ENCODE peak calls at places on chromosomes 11 and 22, in nine cellular contexts. Z, E, B, Y, K, G, C, O and A are unnamed samples.

GRCh38 chr22:44738347-44738715 is 14.0 kb upstream of the ARHGAP8 start:
- DNase-seq in Z (no peak), E (peak; percentile 44), B (no peak), Y (peak; percentile 54), K (peak; percentile 27), G (peak; percentile 91), C (no peak), O (no peak), A (no peak)

GRCh38 chr11:358129-358805 is 11.0 kb upstream of the B4GALNT4 start:
- DNase-seq in Z (no peak), E (no peak), B (no peak), Y (no peak), K (no peak), G (peak; percentile 38), C (no peak), O (no peak), A (no peak)

GRCh38 chr11:116990811-116991210 is 107.4 kb downstream of the SIK3 start:
- DNase-seq in Z (no peak), E (no peak), B (no peak), Y (no peak), K (no peak), G (no peak), C (no peak), O (no peak), A (no peak)

GRCh38 chr11:34977039-34977906 is 60.9 kb downstream of the PDHX start:
- DNase-seq in Z (no peak), E (peak; percentile 95), B (no peak), Y (no peak), K (peak; percentile 68), G (no peak), C (no peak), O (no peak), A (no peak)

GRCh38 chr22:23063539-23064380 is 6.6 kb upstream of the GNAZ start:
- DNase-seq in Z (no peak), E (no peak), B (no peak), Y (peak; percentile 52), K (no peak), G (peak; percentile 44), C (no peak), O (no peak), A (no peak)

GRCh38 chr11:64918056-64918455 is 1.0 kb upstream of the ATG2A start:
- DNase-seq in Z (no peak), E (peak; percentile 66), B (no peak), Y (no peak), K (peak; percentile 84), G (no peak), C (no peak), O (no peak), A (no peak)

GRCh38 chr11:111814567-111814966 is 48.4 kb upstream of the PPP2R1B start:
- DNase-seq in Z (peak; percentile 73), E (peak; percentile 99), B (no peak), Y (no peak), K (peak; percentile 97), G (no peak), C (no peak), O (no peak), A (no peak)

GRCh38 chr11:1086171-1087102 is 11.8 kb downstream of the MUC2 start:
- DNase-seq in Z (no peak), E (no peak), B (no peak), Y (peak; percentile 45), K (no peak), G (no peak), C (no peak), O (no peak), A (no peak)

GRCh38 chr22:32620992-32621391 is 146.4 kb downstream of the FBXO7 start:
- DNase-seq in Z (no peak), E (no peak), B (no peak), Y (no peak), K (no peak), G (no peak), C (no peak), O (no peak), A (no peak)

GRCh38 chr22:17217179-17217578 is 2.1 kb downstream of the ADA2 start:
- DNase-seq in Z (no peak), E (no peak), B (no peak), Y (no peak), K (no peak), G (no peak), C (no peak), O (no peak), A (no peak)

GRCh38 chr11:119169272-119169719 is 771 bp downstream of the NLRX1 start:
- DNase-seq in Z (no peak), E (peak; percentile 15), B (peak; percentile 53), Y (peak; percentile 76), K (peak; percentile 39), G (peak; percentile 92), C (peak; percentile 39), O (peak; percentile 66), A (no peak)